ENCODE peak calls at places on chromosomes 6 and 20, in eight cellular contexts. N is DMS79 treated with DMSO at 0.1 percent for 48 hours, E is GM13977, W is Peyer's patch, A is amygdala, U is NCI-H146, P is cardiac fibroblast, Q is esophagus muscularis mucosa. L is an unnamed sample.

GRCh38 chr6:170402318-170403040 is 95.9 kb downstream of the FAM120B start:
- DNase-seq in N (peak; percentile 56), E (no peak), W (no peak), A (no peak), U (no peak), P (no peak), Q (no peak), L (no peak)

GRCh38 chr6:170271771-170272314 is 19.0 kb downstream of the DLL1 start:
- DNase-seq in N (no peak), E (peak; percentile 93), W (peak; percentile 81), A (no peak), U (no peak), P (no peak), Q (no peak), L (no peak)

GRCh38 chr6:15026832-15027231 is 219.0 kb upstream of the JARID2 start:
- DNase-seq in N (no peak), E (no peak), W (no peak), A (no peak), U (peak; percentile 91), P (peak; percentile 17), Q (no peak), L (peak; percentile 57)

GRCh38 chr6:63259153-63259552 is 47.9 kb downstream of the FKBP1C start:
- DNase-seq in N (no peak), E (no peak), W (no peak), A (no peak), U (no peak), P (no peak), Q (no peak), L (no peak)

GRCh38 chr6:81806793-81807565 is 54.5 kb upstream of the TENT5A start:
- DNase-seq in N (no peak), E (no peak), W (no peak), A (no peak), U (peak; percentile 32), P (no peak), Q (no peak), L (no peak)

GRCh38 chr20:57428611-57429496 is 37.7 kb downstream of the RBM38 start:
- DNase-seq in N (no peak), E (no peak), W (no peak), A (peak; percentile 40), U (no peak), P (no peak), Q (no peak), L (no peak)

GRCh38 chr6:89834884-89835792 is 5.5 kb downstream of the CASP8AP2 start:
- DNase-seq in N (no peak), E (peak; percentile 37), W (peak; percentile 61), A (no peak), U (no peak), P (no peak), Q (no peak), L (no peak)

GRCh38 chr20:6576721-6577120 is 190.8 kb upstream of the BMP2 start:
- DNase-seq in N (no peak), E (no peak), W (no peak), A (no peak), U (no peak), P (no peak), Q (no peak), L (peak; percentile 37)

GRCh38 chr6:84623956-84624680 is 140.3 kb downstream of the TBX18 start:
- DNase-seq in N (no peak), E (no peak), W (no peak), A (no peak), U (no peak), P (peak; percentile 92), Q (no peak), L (peak; percentile 91)

GRCh38 chr6:16999486-17000436 is 102.1 kb upstream of the STMND1 start:
- DNase-seq in N (no peak), E (no peak), W (no peak), A (no peak), U (no peak), P (peak; percentile 69), Q (no peak), L (no peak)

GRCh38 chr20:54194724-54195438 is 13.0 kb upstream of the PFDN4 start:
- DNase-seq in N (no peak), E (no peak), W (no peak), A (no peak), U (no peak), P (peak; percentile 51), Q (peak; percentile 89), L (peak; percentile 9)

L was measured in brain microvascular endothelial cell.